ENCODE peak calls at places on chromosomes 4 and X, in ten cellular contexts. E is WTC11, N is AG09319, Q is tibial nerve, Z is fibroblast of lung, L is psoas muscle, K is IMR-90, V is glutamatergic neuron, U is heart right ventricle, A is WERI-Rb-1. D is an unnamed sample.
A peak's percentile ranks its signal among the peaks of the same experiment; 100 is the strongest.

GRCh38 chr4:156799121-156799589 is 172.4 kb downstream of the PDGFC start:
- DNase-seq in Z (peak; percentile 66), N (no peak), L (no peak), V (no peak), E (no peak), U (no peak), Q (no peak), A (no peak), K (peak; percentile 45), D (no peak)

GRCh38 chr4:119525005-119525749 is 103.4 kb downstream of the PDE5A start:
- DNase-seq in L (no peak), A (no peak), U (no peak), Q (no peak), N (no peak), K (peak; percentile 91), E (no peak), Z (peak; percentile 78), V (no peak), D (no peak)

GRCh38 chr4:34046580-34046979 is 2197.7 kb downstream of the ARAP2 start:
- DNase-seq in N (peak; percentile 16), L (no peak), V (no peak), Q (no peak), K (peak; percentile 34), U (no peak), Z (peak; percentile 52), A (no peak), E (no peak), D (no peak)

GRCh38 chr4:140152760-140153418 is 1.1 kb downstream of the MAML3 start:
- DNase-seq in Z (peak; percentile 49), L (peak; percentile 76), Q (peak; percentile 28), K (peak; percentile 44), U (peak; percentile 59), N (no peak), A (peak; percentile 55), V (peak; percentile 79), E (peak; percentile 55), D (peak; percentile 62)

GRCh38 chr4:5823542-5824211 is 69.2 kb downstream of the CRMP1 start:
- DNase-seq in U (no peak), Z (no peak), N (no peak), A (no peak), V (no peak), E (no peak), Q (no peak), L (no peak), K (no peak), D (no peak)

GRCh38 chr4:151325320-151326246 is at the start of gene SH3D19:
- DNase-seq in U (peak; percentile 77), E (peak; percentile 58), L (peak; percentile 84), V (peak; percentile 57), Q (peak; percentile 23), A (peak; percentile 94), Z (peak; percentile 58), N (peak; percentile 20), K (peak; percentile 19), D (peak; percentile 82)

GRCh38 chr4:1777822-1778641 is 15.1 kb upstream of the FGFR3 start:
- DNase-seq in U (no peak), V (peak; percentile 51), E (peak; percentile 91), Z (no peak), Q (no peak), K (no peak), L (no peak), N (no peak), A (no peak), D (peak; percentile 59)

GRCh38 chrX:132810488-132810887 is 147.9 kb downstream of the HS6ST2 start:
- DNase-seq in N (no peak), K (no peak), U (no peak), Z (no peak), A (no peak), Q (no peak), L (no peak), E (no peak), V (no peak), D (no peak)

GRCh38 chrX:119753639-119754257 is 4.6 kb upstream of the SOWAHD start:
- DNase-seq in Q (no peak), U (no peak), N (no peak), K (peak; percentile 24), E (peak; percentile 12), V (no peak), A (peak; percentile 32), L (no peak), Z (peak; percentile 40), D (peak; percentile 25)

GRCh38 chr4:94489075-94489474 is 37.3 kb downstream of the PDLIM5 start:
- DNase-seq in N (no peak), Z (no peak), Q (no peak), K (no peak), L (no peak), U (no peak), V (no peak), A (no peak), E (no peak), D (no peak)

GRCh38 chr4:8580321-8581093 is at the start of gene GPR78:
- DNase-seq in U (peak; percentile 34), A (peak; percentile 87), E (peak; percentile 97), V (peak; percentile 63), L (peak; percentile 70), Q (no peak), Z (peak; percentile 44), N (no peak), K (peak; percentile 49), D (peak; percentile 95)

GRCh38 chrX:10648608-10649007 is 28.2 kb upstream of the MID1 start:
- DNase-seq in U (no peak), E (no peak), A (no peak), V (no peak), N (peak; percentile 41), L (no peak), Q (no peak), Z (peak; percentile 76), K (peak; percentile 78), D (no peak)

GRCh38 chr4:89439533-89439932 is 131.9 kb upstream of the GPRIN3 start:
- DNase-seq in N (no peak), V (no peak), E (no peak), L (no peak), A (no peak), Q (no peak), Z (no peak), U (no peak), K (no peak), D (no peak)

GRCh38 chr4:101696276-101697010 is 94.1 kb upstream of the BANK1 start:
- DNase-seq in L (no peak), Q (no peak), A (peak; percentile 17), K (no peak), Z (no peak), N (no peak), E (no peak), U (no peak), V (no peak), D (no peak)

GRCh38 chrX:13690836-13691235 is 1.9 kb downstream of the RAB9A start:
- DNase-seq in L (no peak), K (no peak), Q (no peak), E (no peak), Z (no peak), A (no peak), V (no peak), U (no peak), N (no peak), D (no peak)
- TF ChIP-seq CTCF in L (no peak), K (no peak), Q (no peak), E (no peak), Z (no peak), A (no peak), V (no peak), U (no peak), N (peak; percentile 7), D (no peak)

DNA sequence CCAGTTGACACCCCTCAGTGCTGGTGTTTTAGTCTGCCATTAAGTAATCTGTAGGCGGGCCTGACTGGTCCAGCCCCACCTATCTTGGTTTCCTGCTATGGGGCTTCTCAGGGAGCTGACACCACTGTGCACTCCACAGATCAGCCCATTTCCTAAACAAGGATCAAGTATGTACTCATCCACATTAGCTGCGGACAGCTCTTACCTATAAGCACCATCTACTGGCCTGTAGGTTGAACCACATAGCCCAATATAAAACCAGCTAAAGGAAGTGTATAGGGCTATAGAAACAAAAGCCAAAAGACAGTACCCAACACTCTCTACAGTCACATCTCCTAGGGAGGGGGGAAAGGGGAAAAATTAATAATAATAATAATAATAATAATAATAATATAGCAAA is 353.5 kb upstream of the CXorf51B start:
- DNase-seq in A (no peak), Z (no peak), Q (no peak), K (no peak), V (no peak), L (no peak), E (no peak), N (no peak), U (no peak), D (no peak)
- TF ChIP-seq CTCF in A (no peak), Z (no peak), Q (no peak), K (no peak), V (no peak), L (no peak), E (no peak), N (no peak), U (no peak), D (no peak)

GRCh38 chrX:39440734-39441305 is 639.6 kb downstream of the MID1IP1 start:
- DNase-seq in U (no peak), V (no peak), N (no peak), K (no peak), Z (no peak), A (no peak), L (no peak), Q (no peak), E (no peak), D (no peak)

GRCh38 chrX:39443240-39443639 is 642.0 kb downstream of the MID1IP1 start:
- DNase-seq in V (no peak), N (no peak), Z (no peak), Q (no peak), A (no peak), E (no peak), K (no peak), L (no peak), U (no peak), D (no peak)

GRCh38 chrX:39442332-39442731 is 641.1 kb downstream of the MID1IP1 start:
- DNase-seq in Z (no peak), A (no peak), L (no peak), V (no peak), E (no peak), N (no peak), Q (no peak), U (no peak), K (no peak), D (no peak)

GRCh38 chrX:39449352-39449751 is 648.1 kb downstream of the MID1IP1 start:
- DNase-seq in U (no peak), N (no peak), V (no peak), Z (no peak), A (no peak), Q (no peak), L (no peak), K (no peak), E (no peak), D (no peak)

DNA sequence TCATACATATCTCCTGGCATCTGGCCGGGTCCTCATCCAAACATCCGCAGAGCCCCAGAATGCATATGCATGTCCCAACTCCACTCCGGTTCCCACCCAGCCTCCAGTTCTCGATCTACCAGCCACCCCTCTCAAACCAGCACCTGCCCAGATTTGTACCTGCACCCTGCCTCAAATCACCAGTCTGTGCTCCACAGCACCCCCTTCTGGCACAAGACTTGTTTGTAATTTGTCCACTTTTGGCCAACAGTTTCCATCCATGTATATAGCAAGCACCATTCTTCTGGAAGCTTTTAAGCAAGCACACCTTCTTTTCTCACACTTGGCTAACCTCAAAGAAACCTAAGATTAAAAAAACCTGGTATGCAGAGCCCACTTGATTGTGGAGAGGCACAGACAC is 644.1 kb downstream of the MID1IP1 start:
- DNase-seq in L (no peak), K (no peak), N (no peak), A (peak; percentile 46), E (peak; percentile 53), Z (no peak), V (no peak), U (no peak), Q (no peak), D (peak; percentile 19)
- TF ChIP-seq CTCF in L (peak; percentile 14), K (no peak), N (peak; percentile 15), A (peak; percentile 63), E (no peak), Z (no peak), V (peak; percentile 40), U (peak; percentile 21), Q (no peak), D (no peak)

GRCh38 chrX:69365349-69365748 is 138.8 kb upstream of the NALF2 start:
- DNase-seq in U (no peak), Q (no peak), V (no peak), L (no peak), A (peak; percentile 19), K (no peak), Z (no peak), N (no peak), E (no peak), D (no peak)
- TF ChIP-seq CTCF in U (no peak), Q (no peak), V (no peak), L (no peak), A (no peak), K (no peak), Z (no peak), N (no peak), E (no peak), D (no peak)